ENCODE peak calls at places on chromosomes 2 and 18, in eight cellular contexts. X is stimulated activated CD4-positive, alpha-beta T cell treated with anti-CD3 and anti-CD28 coated beads, Interleukin-15, amount 100 ng/mL, for 24 hours; P is stimulated activated CD8-positive, alpha-beta memory T cell treated with anti-CD3 and anti-CD28 coated beads, Interleukin-4, amount 100 ng/mL, for 48 hours; K is H9; E is AG09309; D is iPS DF 6.9; M is GM12892; C is aorta. U is an unnamed sample.

GRCh38 chr18:79494936-79495335 is 99.2 kb downstream of the NFATC1 start:
- DNase-seq in D (no peak), X (no peak), P (no peak), C (peak), M (no peak), E (no peak), K (no peak), U (peak)

GRCh38 chr2:230258483-230258882 is 32.9 kb downstream of the SP140 start:
- DNase-seq in K (no peak), X (no peak), C (no peak), E (no peak), D (no peak), P (no peak), M (no peak), U (no peak)

GRCh38 chr18:27198036-27198435 is 12.9 kb upstream of the CHST9 start:
- DNase-seq in K (no peak), E (no peak), C (no peak), X (no peak), D (no peak), P (no peak), M (no peak), U (no peak)

GRCh38 chr2:218517434-218518206 is 50.5 kb downstream of the USP37 start:
- DNase-seq in D (no peak), C (no peak), K (no peak), X (no peak), P (no peak), M (no peak), E (peak), U (no peak)

GRCh38 chr2:24898122-24899109 is 21.6 kb downstream of the ADCY3 start:
- DNase-seq in K (no peak), D (no peak), E (no peak), M (no peak), C (peak), P (no peak), X (no peak), U (peak)

GRCh38 chr18:57621252-57621607 is 406 bp downstream of the NARS1 start:
- DNase-seq in D (no peak), P (no peak), C (no peak), K (no peak), M (peak), E (no peak), X (no peak), U (no peak)

GRCh38 chr2:137826373-137827372 is 137.6 kb upstream of the HNMT start:
- DNase-seq in X (no peak), D (no peak), E (no peak), K (no peak), C (no peak), M (no peak), P (no peak), U (no peak)

GRCh38 chr2:156456616-156457015 is 20.4 kb downstream of the GPD2 start:
- DNase-seq in D (no peak), C (no peak), P (no peak), M (no peak), X (no peak), K (no peak), E (no peak), U (no peak)

GRCh38 chr2:172545408-172546075 is 10.3 kb upstream of the PDK1 start:
- DNase-seq in E (no peak), D (no peak), K (no peak), P (no peak), X (no peak), C (no peak), M (no peak), U (no peak)

GRCh38 chr2:157559061-157559460 is 69.6 kb downstream of the ACVR1C start:
- DNase-seq in M (no peak), C (no peak), E (no peak), D (no peak), P (no peak), X (no peak), K (no peak), U (no peak)

GRCh38 chr18:35171315-35171987 is 69.4 kb upstream of the ZNF397 start:
- DNase-seq in D (no peak), M (no peak), P (no peak), C (no peak), E (no peak), X (no peak), K (no peak), U (no peak)

GRCh38 chr2:47034973-47035609 is 119.5 kb upstream of the MCFD2 start:
- DNase-seq in K (no peak), M (no peak), C (peak), D (no peak), E (no peak), P (no peak), X (no peak), U (no peak)

GRCh38 chr2:235698028-235698427 is 204.2 kb downstream of the AGAP1 start:
- DNase-seq in C (no peak), X (no peak), K (no peak), P (no peak), D (no peak), M (no peak), E (no peak), U (no peak)

GRCh38 chr2:164510895-164511294 is 110.4 kb downstream of the GRB14 start:
- DNase-seq in D (no peak), M (no peak), P (no peak), E (no peak), X (no peak), K (no peak), C (no peak), U (no peak)

GRCh38 chr2:223815186-223815883 is 22.0 kb downstream of the AP1S3 start:
- DNase-seq in C (no peak), K (no peak), X (no peak), E (peak), P (no peak), M (no peak), D (no peak), U (no peak)

GRCh38 chr2:118697771-118698170 is 149.7 kb downstream of the EN1 start:
- DNase-seq in M (no peak), X (no peak), K (no peak), D (no peak), P (no peak), C (no peak), E (no peak), U (no peak)

GRCh38 chr18:8688428-8688827 is 16.9 kb upstream of the MTCL1 start:
- DNase-seq in E (no peak), P (no peak), K (no peak), C (no peak), M (no peak), X (no peak), D (no peak), U (no peak)

GRCh38 chr2:3641181-3641580 is 16.8 kb upstream of the ALLC start:
- DNase-seq in C (peak), D (no peak), M (no peak), E (no peak), X (no peak), K (peak), P (no peak), U (peak)

GRCh38 chr2:149098722-149099121 is 60.2 kb downstream of the LYPD6B start:
- DNase-seq in M (no peak), K (no peak), X (no peak), D (no peak), E (peak), C (no peak), P (no peak), U (no peak)

GRCh38 chr2:38394903-38395341 is 17.8 kb upstream of the ATL2 start:
- DNase-seq in X (no peak), D (no peak), M (no peak), P (no peak), C (no peak), E (peak), K (no peak), U (no peak)

GRCh38 chr2:152134488-152135280 is 35.8 kb upstream of the CACNB4 start:
- DNase-seq in C (no peak), P (peak), D (no peak), E (peak), X (peak), M (no peak), K (no peak), U (no peak)

U was measured in tibial artery.